ENCODE peak calls at places on chromosomes 11 and 22, in seven cellular contexts. One of them, this sample, is unnamed.

GRCh38 chr22:17921871-17922821 is 102.2 kb downstream of the MICAL3 start:
- DNase-seq in stimulated activated CD4-positive, alpha-beta T cell treated with anti-CD3 and anti-CD28 coated beads, Interleukin-12 subunit alpha, Interleukin-12 subunit beta, amount 100 ng/mL, for 4 hours: no peak
- DNase-seq in activated CD4-positive, alpha-beta T cell treated with anti-CD3 and anti-CD28 coated beads, Interleukin-2, amount 50 U/mL, for 4 hours: no peak
- DNase-seq in stomach: no peak
- DNase-seq in NCI-H1105 treated with DMSO at 0.1 percent for 48 hours: no peak
- DNase-seq in CMK: no peak
- DNase-seq in GM12891: no peak
- DNase-seq in this sample: no peak

GRCh38 chr22:25077964-25078363 is 121.7 kb upstream of the CRYBB3 start:
- DNase-seq in stimulated activated CD4-positive, alpha-beta T cell treated with anti-CD3 and anti-CD28 coated beads, Interleukin-12 subunit alpha, Interleukin-12 subunit beta, amount 100 ng/mL, for 4 hours: no peak
- DNase-seq in activated CD4-positive, alpha-beta T cell treated with anti-CD3 and anti-CD28 coated beads, Interleukin-2, amount 50 U/mL, for 4 hours: no peak
- DNase-seq in stomach: no peak
- DNase-seq in NCI-H1105 treated with DMSO at 0.1 percent for 48 hours: peak
- DNase-seq in CMK: no peak
- DNase-seq in GM12891: no peak
- DNase-seq in this sample: peak

GRCh38 chr11:126704144-126704543 is 296.4 kb downstream of the KIRREL3 start:
- DNase-seq in stimulated activated CD4-positive, alpha-beta T cell treated with anti-CD3 and anti-CD28 coated beads, Interleukin-12 subunit alpha, Interleukin-12 subunit beta, amount 100 ng/mL, for 4 hours: no peak
- DNase-seq in activated CD4-positive, alpha-beta T cell treated with anti-CD3 and anti-CD28 coated beads, Interleukin-2, amount 50 U/mL, for 4 hours: no peak
- DNase-seq in stomach: no peak
- DNase-seq in NCI-H1105 treated with DMSO at 0.1 percent for 48 hours: no peak
- DNase-seq in CMK: no peak
- DNase-seq in GM12891: no peak
- DNase-seq in this sample: no peak

GRCh38 chr11:2694995-2695939 is 4.5 kb downstream of the KCNQ1OT1 start:
- DNase-seq in stimulated activated CD4-positive, alpha-beta T cell treated with anti-CD3 and anti-CD28 coated beads, Interleukin-12 subunit alpha, Interleukin-12 subunit beta, amount 100 ng/mL, for 4 hours: no peak
- DNase-seq in activated CD4-positive, alpha-beta T cell treated with anti-CD3 and anti-CD28 coated beads, Interleukin-2, amount 50 U/mL, for 4 hours: no peak
- DNase-seq in stomach: no peak
- DNase-seq in NCI-H1105 treated with DMSO at 0.1 percent for 48 hours: no peak
- DNase-seq in CMK: no peak
- DNase-seq in GM12891: no peak
- DNase-seq in this sample: no peak

GRCh38 chr11:100328626-100329340 is 358.3 kb upstream of the ARHGAP42 start:
- DNase-seq in stimulated activated CD4-positive, alpha-beta T cell treated with anti-CD3 and anti-CD28 coated beads, Interleukin-12 subunit alpha, Interleukin-12 subunit beta, amount 100 ng/mL, for 4 hours: no peak
- DNase-seq in activated CD4-positive, alpha-beta T cell treated with anti-CD3 and anti-CD28 coated beads, Interleukin-2, amount 50 U/mL, for 4 hours: no peak
- DNase-seq in stomach: no peak
- DNase-seq in NCI-H1105 treated with DMSO at 0.1 percent for 48 hours: no peak
- DNase-seq in CMK: no peak
- DNase-seq in GM12891: no peak
- DNase-seq in this sample: no peak

GRCh38 chr11:17405232-17406005 is 17.0 kb upstream of the KCNJ11 start:
- DNase-seq in stimulated activated CD4-positive, alpha-beta T cell treated with anti-CD3 and anti-CD28 coated beads, Interleukin-12 subunit alpha, Interleukin-12 subunit beta, amount 100 ng/mL, for 4 hours: no peak
- DNase-seq in activated CD4-positive, alpha-beta T cell treated with anti-CD3 and anti-CD28 coated beads, Interleukin-2, amount 50 U/mL, for 4 hours: no peak
- DNase-seq in stomach: peak
- DNase-seq in NCI-H1105 treated with DMSO at 0.1 percent for 48 hours: peak
- DNase-seq in CMK: no peak
- DNase-seq in GM12891: no peak
- DNase-seq in this sample: peak

GRCh38 chr22:37843746-37844089 is 416 bp downstream of the ANKRD54 start:
- DNase-seq in stimulated activated CD4-positive, alpha-beta T cell treated with anti-CD3 and anti-CD28 coated beads, Interleukin-12 subunit alpha, Interleukin-12 subunit beta, amount 100 ng/mL, for 4 hours: peak
- DNase-seq in activated CD4-positive, alpha-beta T cell treated with anti-CD3 and anti-CD28 coated beads, Interleukin-2, amount 50 U/mL, for 4 hours: no peak
- DNase-seq in stomach: no peak
- DNase-seq in NCI-H1105 treated with DMSO at 0.1 percent for 48 hours: peak
- DNase-seq in CMK: peak
- DNase-seq in GM12891: peak
- DNase-seq in this sample: no peak

GRCh38 chr11:126716456-126717083 is 284.0 kb downstream of the KIRREL3 start:
- DNase-seq in stimulated activated CD4-positive, alpha-beta T cell treated with anti-CD3 and anti-CD28 coated beads, Interleukin-12 subunit alpha, Interleukin-12 subunit beta, amount 100 ng/mL, for 4 hours: no peak
- DNase-seq in activated CD4-positive, alpha-beta T cell treated with anti-CD3 and anti-CD28 coated beads, Interleukin-2, amount 50 U/mL, for 4 hours: no peak
- DNase-seq in stomach: peak
- DNase-seq in NCI-H1105 treated with DMSO at 0.1 percent for 48 hours: peak
- DNase-seq in CMK: no peak
- DNase-seq in GM12891: peak
- DNase-seq in this sample: no peak

GRCh38 chr11:107598225-107599139 is 7.5 kb downstream of the ELMOD1 start:
- DNase-seq in stimulated activated CD4-positive, alpha-beta T cell treated with anti-CD3 and anti-CD28 coated beads, Interleukin-12 subunit alpha, Interleukin-12 subunit beta, amount 100 ng/mL, for 4 hours: peak
- DNase-seq in activated CD4-positive, alpha-beta T cell treated with anti-CD3 and anti-CD28 coated beads, Interleukin-2, amount 50 U/mL, for 4 hours: no peak
- DNase-seq in stomach: no peak
- DNase-seq in NCI-H1105 treated with DMSO at 0.1 percent for 48 hours: no peak
- DNase-seq in CMK: no peak
- DNase-seq in GM12891: no peak
- DNase-seq in this sample: no peak

GRCh38 chr11:75200051-75200450 is 40.5 kb upstream of the TPBGL start:
- DNase-seq in stimulated activated CD4-positive, alpha-beta T cell treated with anti-CD3 and anti-CD28 coated beads, Interleukin-12 subunit alpha, Interleukin-12 subunit beta, amount 100 ng/mL, for 4 hours: no peak
- DNase-seq in activated CD4-positive, alpha-beta T cell treated with anti-CD3 and anti-CD28 coated beads, Interleukin-2, amount 50 U/mL, for 4 hours: no peak
- DNase-seq in stomach: no peak
- DNase-seq in NCI-H1105 treated with DMSO at 0.1 percent for 48 hours: no peak
- DNase-seq in CMK: no peak
- DNase-seq in GM12891: no peak
- DNase-seq in this sample: peak

GRCh38 chr22:26568207-26568706 is 21.7 kb downstream of the TPST2 start:
- DNase-seq in stimulated activated CD4-positive, alpha-beta T cell treated with anti-CD3 and anti-CD28 coated beads, Interleukin-12 subunit alpha, Interleukin-12 subunit beta, amount 100 ng/mL, for 4 hours: no peak
- DNase-seq in activated CD4-positive, alpha-beta T cell treated with anti-CD3 and anti-CD28 coated beads, Interleukin-2, amount 50 U/mL, for 4 hours: no peak
- DNase-seq in stomach: no peak
- DNase-seq in NCI-H1105 treated with DMSO at 0.1 percent for 48 hours: no peak
- DNase-seq in CMK: no peak
- DNase-seq in GM12891: no peak
- DNase-seq in this sample: no peak

GRCh38 chr11:91998466-91998865 is 226.2 kb upstream of the FAT3 start:
- DNase-seq in stimulated activated CD4-positive, alpha-beta T cell treated with anti-CD3 and anti-CD28 coated beads, Interleukin-12 subunit alpha, Interleukin-12 subunit beta, amount 100 ng/mL, for 4 hours: no peak
- DNase-seq in activated CD4-positive, alpha-beta T cell treated with anti-CD3 and anti-CD28 coated beads, Interleukin-2, amount 50 U/mL, for 4 hours: no peak
- DNase-seq in stomach: no peak
- DNase-seq in NCI-H1105 treated with DMSO at 0.1 percent for 48 hours: no peak
- DNase-seq in CMK: no peak
- DNase-seq in GM12891: no peak
- DNase-seq in this sample: peak

GRCh38 chr11:3359092-3359824 is 19.7 kb downstream of the ZNF195 start:
- DNase-seq in stimulated activated CD4-positive, alpha-beta T cell treated with anti-CD3 and anti-CD28 coated beads, Interleukin-12 subunit alpha, Interleukin-12 subunit beta, amount 100 ng/mL, for 4 hours: no peak
- DNase-seq in activated CD4-positive, alpha-beta T cell treated with anti-CD3 and anti-CD28 coated beads, Interleukin-2, amount 50 U/mL, for 4 hours: no peak
- DNase-seq in stomach: no peak
- DNase-seq in NCI-H1105 treated with DMSO at 0.1 percent for 48 hours: no peak
- DNase-seq in CMK: no peak
- DNase-seq in GM12891: no peak
- DNase-seq in this sample: no peak

GRCh38 chr22:21778705-21779363 is 43.2 kb upstream of the YPEL1 start:
- DNase-seq in stimulated activated CD4-positive, alpha-beta T cell treated with anti-CD3 and anti-CD28 coated beads, Interleukin-12 subunit alpha, Interleukin-12 subunit beta, amount 100 ng/mL, for 4 hours: no peak
- DNase-seq in activated CD4-positive, alpha-beta T cell treated with anti-CD3 and anti-CD28 coated beads, Interleukin-2, amount 50 U/mL, for 4 hours: no peak
- DNase-seq in stomach: peak
- DNase-seq in NCI-H1105 treated with DMSO at 0.1 percent for 48 hours: no peak
- DNase-seq in CMK: no peak
- DNase-seq in GM12891: no peak
- DNase-seq in this sample: no peak

GRCh38 chr11:19806251-19806650 is 93.6 kb downstream of the NAV2 start:
- DNase-seq in stimulated activated CD4-positive, alpha-beta T cell treated with anti-CD3 and anti-CD28 coated beads, Interleukin-12 subunit alpha, Interleukin-12 subunit beta, amount 100 ng/mL, for 4 hours: no peak
- DNase-seq in activated CD4-positive, alpha-beta T cell treated with anti-CD3 and anti-CD28 coated beads, Interleukin-2, amount 50 U/mL, for 4 hours: no peak
- DNase-seq in stomach: no peak
- DNase-seq in NCI-H1105 treated with DMSO at 0.1 percent for 48 hours: no peak
- DNase-seq in CMK: no peak
- DNase-seq in GM12891: no peak
- DNase-seq in this sample: no peak

GRCh38 chr11:76566811-76567210 is 103.7 kb downstream of the LRRC32 start:
- DNase-seq in stimulated activated CD4-positive, alpha-beta T cell treated with anti-CD3 and anti-CD28 coated beads, Interleukin-12 subunit alpha, Interleukin-12 subunit beta, amount 100 ng/mL, for 4 hours: no peak
- DNase-seq in activated CD4-positive, alpha-beta T cell treated with anti-CD3 and anti-CD28 coated beads, Interleukin-2, amount 50 U/mL, for 4 hours: no peak
- DNase-seq in stomach: no peak
- DNase-seq in NCI-H1105 treated with DMSO at 0.1 percent for 48 hours: no peak
- DNase-seq in CMK: no peak
- DNase-seq in GM12891: no peak
- DNase-seq in this sample: no peak

GRCh38 chr11:83072689-83073242 is 1.1 kb upstream of the RAB30 start:
- DNase-seq in stimulated activated CD4-positive, alpha-beta T cell treated with anti-CD3 and anti-CD28 coated beads, Interleukin-12 subunit alpha, Interleukin-12 subunit beta, amount 100 ng/mL, for 4 hours: no peak
- DNase-seq in activated CD4-positive, alpha-beta T cell treated with anti-CD3 and anti-CD28 coated beads, Interleukin-2, amount 50 U/mL, for 4 hours: no peak
- DNase-seq in stomach: no peak
- DNase-seq in NCI-H1105 treated with DMSO at 0.1 percent for 48 hours: no peak
- DNase-seq in CMK: no peak
- DNase-seq in GM12891: no peak
- DNase-seq in this sample: no peak

GRCh38 chr11:10893713-10894112 is 35.9 kb upstream of the ZBED5 start:
- DNase-seq in stimulated activated CD4-positive, alpha-beta T cell treated with anti-CD3 and anti-CD28 coated beads, Interleukin-12 subunit alpha, Interleukin-12 subunit beta, amount 100 ng/mL, for 4 hours: no peak
- DNase-seq in activated CD4-positive, alpha-beta T cell treated with anti-CD3 and anti-CD28 coated beads, Interleukin-2, amount 50 U/mL, for 4 hours: no peak
- DNase-seq in stomach: no peak
- DNase-seq in NCI-H1105 treated with DMSO at 0.1 percent for 48 hours: no peak
- DNase-seq in CMK: no peak
- DNase-seq in GM12891: no peak
- DNase-seq in this sample: peak

GRCh38 chr11:75245356-75246005 is 4.9 kb downstream of the TPBGL start:
- DNase-seq in stimulated activated CD4-positive, alpha-beta T cell treated with anti-CD3 and anti-CD28 coated beads, Interleukin-12 subunit alpha, Interleukin-12 subunit beta, amount 100 ng/mL, for 4 hours: no peak
- DNase-seq in activated CD4-positive, alpha-beta T cell treated with anti-CD3 and anti-CD28 coated beads, Interleukin-2, amount 50 U/mL, for 4 hours: no peak
- DNase-seq in stomach: peak
- DNase-seq in NCI-H1105 treated with DMSO at 0.1 percent for 48 hours: no peak
- DNase-seq in CMK: no peak
- DNase-seq in GM12891: no peak
- DNase-seq in this sample: no peak

GRCh38 chr11:15920856-15921629 is 435.3 kb downstream of the SOX6 start:
- DNase-seq in stimulated activated CD4-positive, alpha-beta T cell treated with anti-CD3 and anti-CD28 coated beads, Interleukin-12 subunit alpha, Interleukin-12 subunit beta, amount 100 ng/mL, for 4 hours: no peak
- DNase-seq in activated CD4-positive, alpha-beta T cell treated with anti-CD3 and anti-CD28 coated beads, Interleukin-2, amount 50 U/mL, for 4 hours: no peak
- DNase-seq in stomach: no peak
- DNase-seq in NCI-H1105 treated with DMSO at 0.1 percent for 48 hours: no peak
- DNase-seq in CMK: no peak
- DNase-seq in GM12891: no peak
- DNase-seq in this sample: no peak

GRCh38 chr11:85844439-85845051 is 10.6 kb upstream of the CCDC83 start:
- DNase-seq in stimulated activated CD4-positive, alpha-beta T cell treated with anti-CD3 and anti-CD28 coated beads, Interleukin-12 subunit alpha, Interleukin-12 subunit beta, amount 100 ng/mL, for 4 hours: no peak
- DNase-seq in activated CD4-positive, alpha-beta T cell treated with anti-CD3 and anti-CD28 coated beads, Interleukin-2, amount 50 U/mL, for 4 hours: no peak
- DNase-seq in stomach: no peak
- DNase-seq in NCI-H1105 treated with DMSO at 0.1 percent for 48 hours: no peak
- DNase-seq in CMK: no peak
- DNase-seq in GM12891: no peak
- DNase-seq in this sample: no peak

GRCh38 chr11:13349046-13349445 is 71.5 kb downstream of the BMAL1 start:
- DNase-seq in stimulated activated CD4-positive, alpha-beta T cell treated with anti-CD3 and anti-CD28 coated beads, Interleukin-12 subunit alpha, Interleukin-12 subunit beta, amount 100 ng/mL, for 4 hours: no peak
- DNase-seq in activated CD4-positive, alpha-beta T cell treated with anti-CD3 and anti-CD28 coated beads, Interleukin-2, amount 50 U/mL, for 4 hours: no peak
- DNase-seq in stomach: no peak
- DNase-seq in NCI-H1105 treated with DMSO at 0.1 percent for 48 hours: no peak
- DNase-seq in CMK: no peak
- DNase-seq in GM12891: no peak
- DNase-seq in this sample: no peak

GRCh38 chr22:27874756-27875155 is 44.3 kb downstream of the PITPNB start:
- DNase-seq in stimulated activated CD4-positive, alpha-beta T cell treated with anti-CD3 and anti-CD28 coated beads, Interleukin-12 subunit alpha, Interleukin-12 subunit beta, amount 100 ng/mL, for 4 hours: no peak
- DNase-seq in activated CD4-positive, alpha-beta T cell treated with anti-CD3 and anti-CD28 coated beads, Interleukin-2, amount 50 U/mL, for 4 hours: no peak
- DNase-seq in stomach: no peak
- DNase-seq in NCI-H1105 treated with DMSO at 0.1 percent for 48 hours: no peak
- DNase-seq in CMK: no peak
- DNase-seq in GM12891: no peak
- DNase-seq in this sample: no peak

GRCh38 chr11:627273-627585 is 248 bp upstream of the SCT start:
- DNase-seq in stimulated activated CD4-positive, alpha-beta T cell treated with anti-CD3 and anti-CD28 coated beads, Interleukin-12 subunit alpha, Interleukin-12 subunit beta, amount 100 ng/mL, for 4 hours: no peak
- DNase-seq in activated CD4-positive, alpha-beta T cell treated with anti-CD3 and anti-CD28 coated beads, Interleukin-2, amount 50 U/mL, for 4 hours: no peak
- DNase-seq in stomach: no peak
- DNase-seq in NCI-H1105 treated with DMSO at 0.1 percent for 48 hours: no peak
- DNase-seq in CMK: no peak
- DNase-seq in GM12891: no peak
- DNase-seq in this sample: no peak

GRCh38 chr22:49195636-49196035 is 632.0 kb downstream of the BRD1 start:
- DNase-seq in stimulated activated CD4-positive, alpha-beta T cell treated with anti-CD3 and anti-CD28 coated beads, Interleukin-12 subunit alpha, Interleukin-12 subunit beta, amount 100 ng/mL, for 4 hours: no peak
- DNase-seq in activated CD4-positive, alpha-beta T cell treated with anti-CD3 and anti-CD28 coated beads, Interleukin-2, amount 50 U/mL, for 4 hours: no peak
- DNase-seq in stomach: no peak
- DNase-seq in NCI-H1105 treated with DMSO at 0.1 percent for 48 hours: no peak
- DNase-seq in CMK: no peak
- DNase-seq in GM12891: no peak
- DNase-seq in this sample: no peak

GRCh38 chr22:31968022-31968421 is 23.7 kb downstream of the YWHAH start:
- DNase-seq in stimulated activated CD4-positive, alpha-beta T cell treated with anti-CD3 and anti-CD28 coated beads, Interleukin-12 subunit alpha, Interleukin-12 subunit beta, amount 100 ng/mL, for 4 hours: no peak
- DNase-seq in activated CD4-positive, alpha-beta T cell treated with anti-CD3 and anti-CD28 coated beads, Interleukin-2, amount 50 U/mL, for 4 hours: no peak
- DNase-seq in stomach: no peak
- DNase-seq in NCI-H1105 treated with DMSO at 0.1 percent for 48 hours: no peak
- DNase-seq in CMK: no peak
- DNase-seq in GM12891: no peak
- DNase-seq in this sample: no peak

GRCh38 chr22:41197808-41198585 is 7.1 kb upstream of the L3MBTL2 start:
- DNase-seq in stimulated activated CD4-positive, alpha-beta T cell treated with anti-CD3 and anti-CD28 coated beads, Interleukin-12 subunit alpha, Interleukin-12 subunit beta, amount 100 ng/mL, for 4 hours: peak
- DNase-seq in activated CD4-positive, alpha-beta T cell treated with anti-CD3 and anti-CD28 coated beads, Interleukin-2, amount 50 U/mL, for 4 hours: peak
- DNase-seq in stomach: peak
- DNase-seq in NCI-H1105 treated with DMSO at 0.1 percent for 48 hours: peak
- DNase-seq in CMK: no peak
- DNase-seq in GM12891: no peak
- DNase-seq in this sample: peak

GRCh38 chr11:43547900-43548381 is 132.6 kb upstream of the HSD17B12 start:
- DNase-seq in stimulated activated CD4-positive, alpha-beta T cell treated with anti-CD3 and anti-CD28 coated beads, Interleukin-12 subunit alpha, Interleukin-12 subunit beta, amount 100 ng/mL, for 4 hours: peak
- DNase-seq in activated CD4-positive, alpha-beta T cell treated with anti-CD3 and anti-CD28 coated beads, Interleukin-2, amount 50 U/mL, for 4 hours: no peak
- DNase-seq in stomach: peak
- DNase-seq in NCI-H1105 treated with DMSO at 0.1 percent for 48 hours: no peak
- DNase-seq in CMK: no peak
- DNase-seq in GM12891: no peak
- DNase-seq in this sample: no peak